ENCODE peak calls at places on chromosomes 12 and 14, in four cellular contexts. One of them, this sample, is unnamed. For H3K4me1, the result is how much of the 10 kb centered on the place peaks cover.

GRCh38 chr14:93790966-93791365 is 2.7 kb upstream of the PRIMA1 start:
- DNase-seq in K562: no peak
- DNase-seq in endothelial cell of umbilical vein: no peak
- DNase-seq in GM12878: no peak
- DNase-seq in this sample: no peak

GRCh38 chr14:76349993-76350392 is 25.9 kb upstream of the ESRRB start:
- DNase-seq in GM12878: no peak
- DNase-seq in K562: no peak
- DNase-seq in endothelial cell of umbilical vein: no peak
- DNase-seq in this sample: no peak

GRCh38 chr12:66688836-66689439 is 10.1 kb upstream of the GRIP1 start:
- DNase-seq in endothelial cell of umbilical vein: peak
- DNase-seq in GM12878: no peak
- DNase-seq in K562: peak
- DNase-seq in this sample: peak

GRCh38 chr14:77302926-77303325 is 17.8 kb downstream of the POMT2 start:
- DNase-seq in GM12878: no peak
- DNase-seq in K562: peak
- DNase-seq in endothelial cell of umbilical vein: peak
- DNase-seq in this sample: peak

GRCh38 chr12:9273276-9273675 is 65.1 kb upstream of the PZP start:
- DNase-seq in endothelial cell of umbilical vein: no peak
- DNase-seq in K562: no peak
- DNase-seq in GM12878: no peak
- DNase-seq in this sample: peak

GRCh38 chr14:38593477-38593876 is 337.6 kb upstream of the CLEC14A start:
- DNase-seq in GM12878: no peak
- DNase-seq in endothelial cell of umbilical vein: no peak
- DNase-seq in K562: no peak
- DNase-seq in this sample: no peak

GRCh38 chr14:71583705-71584104 is 348.5 kb upstream of the RGS6 start:
- DNase-seq in K562: no peak
- DNase-seq in GM12878: no peak
- DNase-seq in endothelial cell of umbilical vein: no peak
- DNase-seq in this sample: no peak

GRCh38 chr12:47343684-47344567 is 264.2 kb upstream of the AMIGO2 start:
- DNase-seq in endothelial cell of umbilical vein: peak
- DNase-seq in K562: no peak
- DNase-seq in GM12878: no peak
- DNase-seq in this sample: peak

GRCh38 chr12:106634206-106634605 is 51.4 kb downstream of the RFX4 start:
- DNase-seq in endothelial cell of umbilical vein: no peak
- DNase-seq in K562: no peak
- DNase-seq in GM12878: no peak
- DNase-seq in this sample: no peak

GRCh38 chr14:37813746-37814145 is 218.3 kb downstream of the TTC6 start:
- DNase-seq in K562: no peak
- DNase-seq in endothelial cell of umbilical vein: no peak
- DNase-seq in GM12878: no peak
- DNase-seq in this sample: peak

GRCh38 chr12:111529424-111530368 is 69.4 kb downstream of the ATXN2 start:
- DNase-seq in endothelial cell of umbilical vein: peak
- DNase-seq in GM12878: peak
- DNase-seq in K562: peak
- DNase-seq in this sample: peak

GRCh38 chr12:107677671-107678070 is 7.9 kb upstream of the PWP1 start:
- DNase-seq in endothelial cell of umbilical vein: no peak
- DNase-seq in GM12878: no peak
- DNase-seq in K562: no peak
- DNase-seq in this sample: no peak

GRCh38 chr12:46217686-46218508 is 50.9 kb downstream of the SLC38A1 start:
- DNase-seq in GM12878: peak
- DNase-seq in endothelial cell of umbilical vein: no peak
- DNase-seq in K562: no peak
- DNase-seq in this sample: no peak

GRCh38 chr14:24329736-24330135 is 5.1 kb downstream of the ADCY4 start:
- DNase-seq in K562: no peak
- DNase-seq in endothelial cell of umbilical vein: no peak
- DNase-seq in GM12878: no peak
- DNase-seq in this sample: no peak

GRCh38 chr14:90049390-90049789 is 12.4 kb upstream of the KCNK13 start:
- DNase-seq in GM12878: no peak
- DNase-seq in endothelial cell of umbilical vein: no peak
- DNase-seq in K562: no peak
- DNase-seq in this sample: no peak

GRCh38 chr12:65022960-65023359 is 98.1 kb downstream of the WIF1 start:
- DNase-seq in endothelial cell of umbilical vein: no peak
- DNase-seq in K562: no peak
- DNase-seq in GM12878: no peak
- DNase-seq in this sample: no peak

GRCh38 chr14:68306934-68307758 is 485.7 kb downstream of the ZFP36L1 start:
- DNase-seq in K562: no peak
- DNase-seq in endothelial cell of umbilical vein: no peak
- DNase-seq in GM12878: no peak
- DNase-seq in this sample: peak

GRCh38 chr12:45887544-45887943 is 102.8 kb downstream of the SCAF11 start:
- DNase-seq in K562: no peak
- DNase-seq in endothelial cell of umbilical vein: no peak
- DNase-seq in GM12878: no peak
- DNase-seq in this sample: no peak

DNA sequence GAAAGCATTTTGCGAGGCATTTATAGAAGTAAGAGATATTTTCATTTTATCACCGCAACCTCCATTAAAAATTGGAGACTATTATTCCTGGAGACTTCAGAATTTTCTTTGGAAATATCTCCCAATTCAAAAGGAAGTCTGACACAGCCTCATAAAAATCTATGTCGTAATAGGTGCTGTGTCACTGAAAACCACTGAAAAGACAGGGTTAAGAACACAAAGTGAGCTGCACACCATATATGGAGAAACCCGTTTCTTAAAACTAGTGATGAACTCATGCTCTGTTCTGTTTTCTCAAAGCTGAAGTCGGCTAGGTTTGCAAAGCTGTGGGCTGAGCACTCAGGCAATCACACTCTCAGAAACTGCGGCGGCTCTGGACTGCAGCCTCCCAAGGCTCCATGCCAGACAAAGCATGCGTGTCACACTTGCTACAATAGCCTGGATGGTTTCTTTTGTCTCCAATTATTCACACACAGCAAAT is at the start of gene GLIPR1:
- DNase-seq in endothelial cell of umbilical vein: peak
- DNase-seq in K562: no peak
- DNase-seq in GM12878: peak
- DNase-seq in this sample: peak
- H3K4me1 ChIP-seq in endothelial cell of umbilical vein: under half
- H3K4me1 ChIP-seq in K562: under half
- H3K4me1 ChIP-seq in GM12878: under half
- H3K4me1 ChIP-seq in this sample: under half

DNA sequence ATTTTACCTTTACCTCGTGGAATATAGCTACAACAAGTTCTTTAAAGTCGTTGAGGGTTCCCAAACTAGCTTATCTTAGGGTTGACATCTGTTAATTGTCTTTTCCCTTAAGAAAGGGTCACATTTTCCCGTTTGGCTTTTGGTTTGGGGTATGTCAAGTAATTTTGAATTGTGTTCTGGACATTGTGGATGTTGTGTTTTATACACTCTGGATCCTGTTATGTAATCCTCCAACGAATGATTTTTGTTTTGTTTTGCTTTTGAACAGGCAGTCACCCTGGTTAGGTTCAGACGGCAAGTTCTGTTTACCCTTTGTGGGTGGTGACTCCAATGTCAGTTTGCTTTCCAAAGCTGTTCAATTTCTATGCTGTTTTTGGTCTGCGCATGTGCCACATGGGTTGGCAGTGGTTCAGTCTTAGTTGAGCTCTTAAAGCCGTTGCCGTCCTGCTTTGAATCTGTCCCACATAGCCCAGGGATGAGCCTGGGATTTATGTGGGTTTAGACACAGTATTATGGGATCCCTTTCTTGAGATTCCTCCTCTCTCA is 84.8 kb downstream of the TESC start:
- DNase-seq in endothelial cell of umbilical vein: no peak
- DNase-seq in GM12878: no peak
- DNase-seq in K562: no peak
- DNase-seq in this sample: no peak
- TF ChIP-seq FOS in endothelial cell of umbilical vein: no peak
- TF ChIP-seq FOS in GM12878: no peak
- TF ChIP-seq FOS in K562: no peak
- TF ChIP-seq FOS in this sample: no peak

DNA sequence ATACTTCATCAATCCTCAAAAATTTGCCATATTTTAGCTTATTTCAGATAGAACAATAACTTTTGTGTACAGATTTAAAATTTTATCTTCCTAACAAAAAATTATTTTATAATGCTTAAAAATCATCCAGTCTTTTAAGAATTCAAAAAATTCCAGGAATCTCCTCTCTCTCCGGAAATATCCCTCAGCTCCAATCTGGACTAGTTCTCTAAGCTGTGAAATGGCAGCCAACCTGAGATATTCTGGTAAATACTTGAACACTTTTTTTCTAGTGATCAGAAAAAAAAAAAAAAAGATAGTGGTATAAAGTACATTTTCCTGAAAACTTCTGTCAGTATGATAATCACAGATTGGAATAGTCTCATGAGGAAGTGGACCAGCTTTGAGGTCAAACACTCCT is 57.6 kb downstream of the SSPN start:
- DNase-seq in K562: no peak
- DNase-seq in endothelial cell of umbilical vein: no peak
- DNase-seq in GM12878: no peak
- DNase-seq in this sample: no peak
- H3K4me1 ChIP-seq in K562: under half
- H3K4me1 ChIP-seq in endothelial cell of umbilical vein: under half
- H3K4me1 ChIP-seq in GM12878: under half
- H3K4me1 ChIP-seq in this sample: under half

GRCh38 chr12:85004199-85004598 is 31.9 kb downstream of the TSPAN19 start:
- DNase-seq in K562: no peak
- DNase-seq in GM12878: no peak
- DNase-seq in endothelial cell of umbilical vein: no peak
- DNase-seq in this sample: no peak

GRCh38 chr12:85002778-85003296 is 33.2 kb downstream of the TSPAN19 start:
- DNase-seq in K562: no peak
- DNase-seq in endothelial cell of umbilical vein: no peak
- DNase-seq in GM12878: no peak
- DNase-seq in this sample: no peak

GRCh38 chr12:85005615-85006014 is 30.5 kb downstream of the TSPAN19 start:
- DNase-seq in K562: no peak
- DNase-seq in endothelial cell of umbilical vein: no peak
- DNase-seq in GM12878: no peak
- DNase-seq in this sample: no peak

DNA sequence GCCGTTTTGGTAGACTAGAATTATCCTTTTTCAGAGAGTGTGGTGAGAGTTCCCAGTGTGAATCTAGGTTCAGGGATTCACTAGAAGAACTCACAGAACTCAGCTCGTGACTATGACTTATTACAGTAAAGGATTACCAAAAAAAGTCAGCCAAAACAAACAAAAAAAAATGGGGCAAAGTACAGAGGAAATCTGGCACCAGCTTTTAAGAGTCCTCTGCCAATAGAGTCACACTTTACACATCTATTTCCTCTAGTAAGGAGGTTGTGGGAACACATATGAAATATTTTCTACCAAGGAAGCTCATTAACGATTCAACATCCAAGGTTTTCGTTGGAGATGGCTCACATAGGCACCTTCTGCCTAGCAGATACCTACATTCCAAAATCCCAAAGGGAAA is 28.2 kb downstream of the TSPAN19 start:
- DNase-seq in GM12878: no peak
- DNase-seq in K562: no peak
- DNase-seq in endothelial cell of umbilical vein: peak
- DNase-seq in this sample: peak
- TF ChIP-seq FOS in GM12878: no peak
- TF ChIP-seq FOS in K562: no peak
- TF ChIP-seq FOS in endothelial cell of umbilical vein: no peak
- TF ChIP-seq FOS in this sample: no peak

GRCh38 chr12:15726757-15727112 is 62.5 kb downstream of the EPS8 start:
- DNase-seq in endothelial cell of umbilical vein: no peak
- DNase-seq in K562: no peak
- DNase-seq in GM12878: no peak
- DNase-seq in this sample: no peak

GRCh38 chr12:15728118-15728598 is 61.0 kb downstream of the EPS8 start:
- DNase-seq in K562: no peak
- DNase-seq in endothelial cell of umbilical vein: peak
- DNase-seq in GM12878: no peak
- DNase-seq in this sample: peak

GRCh38 chr12:15726029-15726756 is 63.0 kb downstream of the EPS8 start:
- DNase-seq in GM12878: no peak
- DNase-seq in endothelial cell of umbilical vein: no peak
- DNase-seq in K562: no peak
- DNase-seq in this sample: no peak

GRCh38 chr12:15731940-15732339 is 57.2 kb downstream of the EPS8 start:
- DNase-seq in K562: no peak
- DNase-seq in GM12878: peak
- DNase-seq in endothelial cell of umbilical vein: no peak
- DNase-seq in this sample: no peak

DNA sequence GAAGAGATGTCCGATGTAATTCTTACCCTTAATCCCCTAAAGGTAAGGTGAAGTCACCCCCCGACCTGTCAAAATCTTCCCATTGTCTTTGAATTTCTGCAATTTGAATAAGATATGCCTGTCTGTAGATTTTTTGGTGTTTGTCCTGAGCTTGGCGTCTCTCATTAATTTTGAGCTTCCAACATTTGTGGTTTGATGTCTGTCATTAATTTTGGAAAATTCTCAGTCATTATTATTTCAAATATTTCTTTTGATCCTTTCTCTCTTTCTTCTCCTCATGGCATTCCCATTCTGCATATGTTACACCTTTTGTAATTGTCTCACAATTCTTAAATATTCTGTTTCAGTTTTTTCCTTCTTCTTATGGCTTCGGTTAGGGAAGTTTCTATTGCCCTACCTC is 60.1 kb downstream of the EPS8 start:
- DNase-seq in GM12878: no peak
- DNase-seq in K562: no peak
- DNase-seq in endothelial cell of umbilical vein: no peak
- DNase-seq in this sample: no peak
- H3K4me1 ChIP-seq in GM12878: under half
- H3K4me1 ChIP-seq in K562: under half
- H3K4me1 ChIP-seq in endothelial cell of umbilical vein: under half
- H3K4me1 ChIP-seq in this sample: under half

GRCh38 chr14:105315211-105315721 is 718 bp downstream of the PACS2 start:
- DNase-seq in GM12878: no peak
- DNase-seq in K562: no peak
- DNase-seq in endothelial cell of umbilical vein: peak
- DNase-seq in this sample: no peak

GRCh38 chr14:105316968-105317498 is 2.5 kb downstream of the PACS2 start:
- DNase-seq in K562: no peak
- DNase-seq in GM12878: no peak
- DNase-seq in endothelial cell of umbilical vein: no peak
- DNase-seq in this sample: no peak

GRCh38 chr14:105316563-105316941 is 2.0 kb downstream of the PACS2 start:
- DNase-seq in K562: no peak
- DNase-seq in GM12878: no peak
- DNase-seq in endothelial cell of umbilical vein: no peak
- DNase-seq in this sample: no peak

GRCh38 chr14:105315941-105316562 is 1.5 kb downstream of the PACS2 start:
- DNase-seq in K562: no peak
- DNase-seq in GM12878: no peak
- DNase-seq in endothelial cell of umbilical vein: no peak
- DNase-seq in this sample: no peak

GRCh38 chr14:105317546-105317945 is 3.0 kb downstream of the PACS2 start:
- DNase-seq in endothelial cell of umbilical vein: no peak
- DNase-seq in K562: no peak
- DNase-seq in GM12878: no peak
- DNase-seq in this sample: peak
- TF ChIP-seq FOS in endothelial cell of umbilical vein: no peak
- TF ChIP-seq FOS in K562: no peak
- TF ChIP-seq FOS in GM12878: no peak
- TF ChIP-seq FOS in this sample: no peak

This sample was measured in IMR-90.